ENCODE peak calls at places on chromosomes 6 and 20, in four cellular contexts. V is AG04450, L is A549, J is breast epithelium. R is an unnamed sample.

GRCh38 chr6:30542404-30542725 is 13.9 kb downstream of the GNL1 start:
- DNase-seq in V (no peak), L (no peak), J (no peak), R (no peak)

GRCh38 chr6:116059713-116060571 is 749 bp downstream of the FRK start:
- DNase-seq in V (no peak), L (no peak), J (no peak), R (peak; percentile 71)

GRCh38 chr20:48773837-48774418 is 53.9 kb downstream of the PREX1 start:
- DNase-seq in V (no peak), L (no peak), J (no peak), R (no peak)

GRCh38 chr6:15365273-15365687 is 119.4 kb downstream of the JARID2 start:
- DNase-seq in V (no peak), L (peak; percentile 72), J (peak; percentile 34), R (peak; percentile 92)

GRCh38 chr6:31125162-31125561 is 4.9 kb upstream of the CDSN start:
- DNase-seq in V (no peak), L (no peak), J (peak; percentile 95), R (peak; percentile 92)

GRCh38 chr6:41374618-41375590 is 39.5 kb downstream of the NCR2 start:
- DNase-seq in V (no peak), L (no peak), J (no peak), R (no peak)

GRCh38 chr6:44059359-44060342 is 67.6 kb downstream of the MRPL14 start:
- DNase-seq in V (no peak), L (no peak), J (peak; percentile 60), R (no peak)

GRCh38 chr20:44496976-44497375 is 21.3 kb downstream of the TTPAL start:
- DNase-seq in V (peak; percentile 73), L (peak; percentile 69), J (no peak), R (peak; percentile 98)

GRCh38 chr6:150176152-150176551 is 33.3 kb downstream of the PPP1R14C start:
- DNase-seq in V (no peak), L (no peak), J (peak; percentile 47), R (peak; percentile 58)

GRCh38 chr20:39106791-39107190 is 144.6 kb downstream of the DHX35 start:
- DNase-seq in V (no peak), L (no peak), J (no peak), R (no peak)

GRCh38 chr6:15370730-15371129 is 124.9 kb downstream of the JARID2 start:
- DNase-seq in V (no peak), L (no peak), J (no peak), R (peak; percentile 93)

GRCh38 chr6:116268589-116269293 is 11.0 kb downstream of the TSPYL1 start:
- DNase-seq in V (peak; percentile 65), L (peak; percentile 73), J (no peak), R (peak; percentile 81)

GRCh38 chr6:134420638-134421181 is 102.8 kb upstream of the SGK1 start:
- DNase-seq in V (no peak), L (peak; percentile 75), J (no peak), R (peak; percentile 70)

GRCh38 chr6:125254321-125254720 is 47.4 kb downstream of the HDDC2 start:
- DNase-seq in V (no peak), L (no peak), J (no peak), R (no peak)

GRCh38 chr6:106413722-106414121 is 53.2 kb downstream of the CRYBG1 start:
- DNase-seq in V (no peak), L (no peak), J (no peak), R (no peak)

GRCh38 chr6:143323729-143324465 is 126.6 kb downstream of the ADAT2 start:
- DNase-seq in V (no peak), L (no peak), J (no peak), R (peak; percentile 47)

GRCh38 chr20:610130-611046 is at the start of gene TCF15:
- DNase-seq in V (no peak), L (no peak), J (no peak), R (peak; percentile 39)

GRCh38 chr6:79005497-79005896 is 72.6 kb downstream of the PHIP start:
- DNase-seq in V (no peak), L (no peak), J (no peak), R (no peak)

GRCh38 chr6:134029495-134030455 is 22.6 kb downstream of the SLC2A12 start:
- DNase-seq in V (no peak), L (peak; percentile 78), J (no peak), R (peak; percentile 48)

DNA sequence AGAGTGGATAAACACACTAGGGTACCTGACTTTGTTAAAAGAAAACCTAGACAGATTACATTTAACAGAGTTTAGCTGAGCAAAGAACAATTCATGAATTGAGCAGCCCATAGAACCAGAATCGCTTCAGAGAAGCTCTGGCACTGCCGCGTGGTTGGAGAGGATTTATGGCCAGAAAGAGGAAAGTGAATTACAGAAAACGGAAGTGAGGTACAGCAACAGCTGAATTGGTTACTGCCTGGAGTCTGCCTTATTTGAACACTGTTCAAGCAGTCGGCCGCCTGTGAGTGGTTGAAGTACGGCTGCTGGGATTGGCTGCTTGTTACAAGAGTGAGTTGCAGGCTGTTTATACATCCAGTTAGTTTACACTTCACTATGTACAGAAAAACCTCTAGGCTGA is 253.8 kb upstream of the CDYL start:
- DNase-seq in V (no peak), L (no peak), J (no peak), R (no peak)
- H3K4me3 ChIP-seq in V (no peak overlapping the region), L (no peak overlapping the region), J (no peak overlapping the region), R (no peak overlapping the region)

GRCh38 chr6:122399348-122400120 is at the start of gene HSF2:
- DNase-seq in V (peak; percentile 98), L (peak; percentile 96), J (peak; percentile 97), R (peak; percentile 99)
- TF ChIP-seq CTCF in V (peak; percentile 29), L (no peak), J (no peak), R (peak; percentile 23)

GRCh38 chr6:6331393-6331792 is 10.9 kb upstream of the F13A1 start:
- DNase-seq in V (no peak), L (no peak), J (no peak), R (no peak)
- H3K4me3 ChIP-seq in V (no peak overlapping the region), L (no peak overlapping the region), J (no peak overlapping the region), R (no peak overlapping the region)

DNA sequence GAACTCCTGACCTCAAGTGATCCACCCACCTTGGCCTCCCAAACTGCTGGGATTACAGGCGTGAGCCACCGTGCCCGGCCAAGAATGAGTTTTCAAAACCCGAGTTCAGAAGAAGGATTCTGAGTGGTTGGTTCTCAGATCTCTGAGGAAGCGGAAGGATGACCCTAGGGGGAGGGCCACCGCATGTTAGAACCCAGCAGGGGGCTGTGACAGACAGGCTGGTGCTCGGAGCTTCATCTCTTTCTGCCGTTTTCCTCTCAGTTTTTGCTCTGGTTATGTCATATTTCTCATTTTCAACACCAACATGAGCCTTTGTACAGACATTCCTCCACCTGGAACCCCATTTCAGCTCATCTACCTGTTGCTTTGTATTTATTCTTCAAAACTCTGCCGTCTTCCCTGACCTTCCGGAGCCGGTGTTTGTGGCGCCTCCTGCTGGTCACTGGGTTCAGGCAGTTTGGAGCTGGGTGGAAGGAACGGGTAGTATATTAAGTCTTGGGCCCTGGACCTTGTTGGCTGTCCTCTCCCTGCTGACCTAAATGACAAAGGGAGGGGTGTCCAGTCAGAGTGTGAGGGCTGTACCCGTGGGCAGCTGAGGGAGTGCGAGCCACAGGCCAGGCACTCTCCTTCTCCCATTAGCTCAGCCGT is at the start of gene DEFB123:
- DNase-seq in V (no peak), L (no peak), J (no peak), R (no peak)
- TF ChIP-seq CTCF in V (peak; percentile 7), L (peak; percentile 24), J (no peak), R (no peak)